ENCODE peak calls at places on chromosomes 11 and 22, in six cellular contexts. I is NCI-H345, K is AG09319, X is HT1080, D is NCI-H1436, U is endodermal cell. A is an unnamed sample.

GRCh38 chr11:133064961-133065360 is 467.3 kb downstream of the OPCML start:
- DNase-seq in I (no peak), K (no peak), X (no peak), D (no peak), U (no peak), A (no peak)

GRCh38 chr22:37331034-37331428 is 48.7 kb downstream of the CYTH4 start:
- DNase-seq in I (no peak), K (no peak), X (peak), D (peak), U (no peak), A (no peak)

GRCh38 chr11:82960000-82960778 is 58.7 kb downstream of the DDIAS start:
- DNase-seq in I (no peak), K (no peak), X (no peak), D (no peak), U (no peak), A (peak)

GRCh38 chr11:16002942-16003341 is 353.4 kb downstream of the SOX6 start:
- DNase-seq in I (no peak), K (no peak), X (no peak), D (no peak), U (no peak), A (no peak)

GRCh38 chr22:30413745-30414524 is 11.6 kb upstream of the MTFP1 start:
- DNase-seq in I (no peak), K (no peak), X (no peak), D (no peak), U (no peak), A (no peak)

GRCh38 chr22:41668971-41669911 is 19.4 kb downstream of the SNU13 start:
- DNase-seq in I (no peak), K (peak), X (peak), D (no peak), U (no peak), A (no peak)

GRCh38 chr11:85709983-85710382 is 24.0 kb upstream of the CCDC89 start:
- DNase-seq in I (no peak), K (no peak), X (no peak), D (no peak), U (no peak), A (no peak)

GRCh38 chr11:48107188-48107704 is 109.4 kb upstream of the OR4B1 start:
- DNase-seq in I (no peak), K (peak), X (peak), D (no peak), U (no peak), A (peak)

GRCh38 chr11:35376613-35377012 is 42.7 kb downstream of the SLC1A2 start:
- DNase-seq in I (no peak), K (no peak), X (no peak), D (no peak), U (no peak), A (no peak)

GRCh38 chr11:12556155-12556554 is 118.1 kb upstream of the TEAD1 start:
- DNase-seq in I (no peak), K (no peak), X (no peak), D (no peak), U (no peak), A (no peak)

GRCh38 chr11:40118780-40119179 is 1340.7 kb downstream of the LRRC4C start:
- DNase-seq in I (no peak), K (no peak), X (no peak), D (no peak), U (no peak), A (no peak)

GRCh38 chr11:83070044-83070877 is 1.4 kb downstream of the RAB30 start:
- DNase-seq in I (no peak), K (peak), X (peak), D (no peak), U (peak), A (no peak)

GRCh38 chr11:18420067-18420466 is 7.9 kb downstream of the LDHC start:
- DNase-seq in I (no peak), K (no peak), X (no peak), D (no peak), U (no peak), A (no peak)

GRCh38 chr11:59754859-59755700 is at the start of gene STX3:
- DNase-seq in I (peak), K (no peak), X (peak), D (peak), U (peak), A (peak)

GRCh38 chr11:28697920-28698827 is 590.0 kb downstream of the METTL15 start:
- DNase-seq in I (peak), K (peak), X (peak), D (peak), U (peak), A (peak)

GRCh38 chr22:50190182-50190951 is 4.7 kb downstream of the TRABD start:
- DNase-seq in I (peak), K (peak), X (peak), D (peak), U (peak), A (peak)

GRCh38 chr11:124898711-124899110 is 1.0 kb upstream of the ROBO4 start:
- DNase-seq in I (no peak), K (peak), X (peak), D (no peak), U (peak), A (no peak)

GRCh38 chr11:127859941-127860354 is 727.4 kb downstream of the ETS1 start:
- DNase-seq in I (no peak), K (no peak), X (peak), D (peak), U (no peak), A (no peak)

GRCh38 chr11:110763249-110764011 is 51.2 kb upstream of the ARHGAP20 start:
- DNase-seq in I (no peak), K (peak), X (no peak), D (no peak), U (no peak), A (no peak)

GRCh38 chr11:116532066-116532465 is 240.7 kb downstream of the BUD13 start:
- DNase-seq in I (no peak), K (no peak), X (no peak), D (no peak), U (peak), A (no peak)

GRCh38 chr22:35582861-35583670 is 34.1 kb downstream of the MB start:
- DNase-seq in I (peak), K (no peak), X (peak), D (peak), U (peak), A (peak)

GRCh38 chr11:77752518-77752917 is 68.0 kb downstream of the RSF1 start:
- DNase-seq in I (no peak), K (no peak), X (no peak), D (no peak), U (peak), A (no peak)

GRCh38 chr11:128582496-128583366 is 4.6 kb downstream of the ETS1 start:
- DNase-seq in I (no peak), K (peak), X (peak), D (no peak), U (peak), A (no peak)

GRCh38 chr11:65041206-65042035 is at the start of gene SAC3D1:
- DNase-seq in I (peak), K (no peak), X (no peak), D (peak), U (peak), A (peak)

GRCh38 chr11:109695696-109696095 is 273.7 kb downstream of the C11orf87 start:
- DNase-seq in I (no peak), K (no peak), X (peak), D (no peak), U (no peak), A (no peak)